ENCODE peak calls at places on chromosomes 7 and 10, in nine cellular contexts. J, D, U, S, R, L, V, H and I are unnamed samples.
A peak's percentile ranks its signal among the peaks of the same experiment; 100 is the strongest.

GRCh38 chr10:100307716-100308115 is 21.2 kb upstream of the BLOC1S2 start:
- ATAC-seq in R (no peak), D (no peak), V (no peak), H (no peak), S (no peak), L (no peak), U (no peak), J (no peak), I (no peak)

GRCh38 chr10:79491171-79491835 is 21.0 kb upstream of the EIF5AL1 start:
- ATAC-seq in S (no peak), L (no peak), D (no peak), H (no peak), U (no peak), V (no peak), J (no peak), R (peak; percentile 29), I (no peak)

GRCh38 chr7:105304040-105304895 is 84.5 kb downstream of the SRPK2 start:
- ATAC-seq in S (no peak), H (no peak), L (peak; percentile 41), V (no peak), D (no peak), J (peak; percentile 85), R (peak; percentile 77), U (no peak), I (peak; percentile 75)

GRCh38 chr10:76023007-76023406 is 591.6 kb downstream of the LRMDA start:
- ATAC-seq in U (no peak), H (no peak), L (no peak), J (no peak), V (no peak), R (no peak), D (no peak), S (no peak), I (no peak)

GRCh38 chr7:27151945-27152815 is at the start of gene HOXA3:
- ATAC-seq in U (no peak), D (peak; percentile 58), R (peak; percentile 0), S (peak; percentile 8), H (peak; percentile 11), V (no peak), L (no peak), J (no peak), I (no peak)

GRCh38 chr7:116731737-116732335 is 59.8 kb downstream of the MET start:
- ATAC-seq in H (no peak), J (no peak), U (no peak), S (no peak), L (no peak), R (no peak), D (no peak), V (no peak), I (no peak)

GRCh38 chr10:36163827-36164226 is 521.7 kb upstream of the FZD8 start:
- ATAC-seq in D (no peak), J (no peak), R (no peak), V (no peak), U (peak; percentile 60), H (no peak), S (peak; percentile 26), L (no peak), I (no peak)

GRCh38 chr7:47839381-47839780 is 108.9 kb downstream of the PKD1L1 start:
- ATAC-seq in R (peak; percentile 9), U (no peak), D (no peak), J (no peak), H (no peak), L (no peak), V (no peak), S (no peak), I (no peak)

GRCh38 chr10:124650820-124651401 is 93.3 kb downstream of the FAM53B start:
- ATAC-seq in S (no peak), D (no peak), L (peak; percentile 68), V (peak; percentile 69), J (no peak), R (no peak), H (no peak), U (no peak), I (peak; percentile 68)

GRCh38 chr7:130096243-130096827 is 26.0 kb downstream of the KLHDC10 start:
- ATAC-seq in S (no peak), L (no peak), J (no peak), R (no peak), U (no peak), V (no peak), H (no peak), D (no peak), I (no peak)

GRCh38 chr7:150375662-150376521 is 3.2 kb upstream of the ZNF775 start:
- ATAC-seq in J (no peak), H (no peak), V (peak; percentile 36), D (no peak), U (no peak), L (no peak), R (no peak), S (no peak), I (peak; percentile 38)